ENCODE peak calls at places on chromosomes 7 and 10, in four cellular contexts. One of them, this sample, is unnamed.

GRCh38 chr7:137920637-137921473 is 74.1 kb upstream of the DGKI start:
- DNase-seq in esophagus squamous epithelium: no peak
- DNase-seq in adrenal gland: no peak
- DNase-seq in IMR-90: peak
- DNase-seq in this sample: no peak

GRCh38 chr7:151058766-151059361 is 525 bp upstream of the SLC4A2 start:
- DNase-seq in esophagus squamous epithelium: no peak
- DNase-seq in adrenal gland: no peak
- DNase-seq in IMR-90: no peak
- DNase-seq in this sample: no peak

GRCh38 chr10:34994565-34995142 is 95.5 kb downstream of the CUL2 start:
- DNase-seq in esophagus squamous epithelium: no peak
- DNase-seq in adrenal gland: peak
- DNase-seq in IMR-90: peak
- DNase-seq in this sample: peak

GRCh38 chr7:135367114-135367513 is 133.5 kb downstream of the STRA8 start:
- DNase-seq in esophagus squamous epithelium: no peak
- DNase-seq in adrenal gland: no peak
- DNase-seq in IMR-90: no peak
- DNase-seq in this sample: no peak

GRCh38 chr10:106506509-106507265 is 657.8 kb downstream of the SORCS1 start:
- DNase-seq in esophagus squamous epithelium: no peak
- DNase-seq in adrenal gland: no peak
- DNase-seq in IMR-90: peak
- DNase-seq in this sample: no peak

GRCh38 chr7:4882742-4883351 is 669 bp downstream of the RADIL start:
- DNase-seq in esophagus squamous epithelium: no peak
- DNase-seq in adrenal gland: no peak
- DNase-seq in IMR-90: no peak
- DNase-seq in this sample: no peak

GRCh38 chr7:45267262-45267661 is 109.7 kb downstream of the RAMP3 start:
- DNase-seq in esophagus squamous epithelium: no peak
- DNase-seq in adrenal gland: no peak
- DNase-seq in IMR-90: peak
- DNase-seq in this sample: no peak

GRCh38 chr7:159153511-159153910 is 8.8 kb upstream of the VIPR2 start:
- DNase-seq in esophagus squamous epithelium: no peak
- DNase-seq in adrenal gland: no peak
- DNase-seq in IMR-90: no peak
- DNase-seq in this sample: no peak

GRCh38 chr10:14060320-14061070 is 270.2 kb downstream of the FRMD4A start:
- DNase-seq in esophagus squamous epithelium: no peak
- DNase-seq in adrenal gland: no peak
- DNase-seq in IMR-90: no peak
- DNase-seq in this sample: no peak

GRCh38 chr7:155594961-155595366 is 48.6 kb upstream of the CNPY1 start:
- DNase-seq in esophagus squamous epithelium: no peak
- DNase-seq in adrenal gland: no peak
- DNase-seq in IMR-90: no peak
- DNase-seq in this sample: no peak

GRCh38 chr7:134462337-134462925 is 3.5 kb upstream of the AKR1B1 start:
- DNase-seq in esophagus squamous epithelium: no peak
- DNase-seq in adrenal gland: no peak
- DNase-seq in IMR-90: peak
- DNase-seq in this sample: no peak

GRCh38 chr7:2560175-2560695 is 1.5 kb downstream of the IQCE start:
- DNase-seq in esophagus squamous epithelium: no peak
- DNase-seq in adrenal gland: no peak
- DNase-seq in IMR-90: no peak
- DNase-seq in this sample: no peak

GRCh38 chr7:14021069-14021468 is 31.6 kb upstream of the ETV1 start:
- DNase-seq in esophagus squamous epithelium: no peak
- DNase-seq in adrenal gland: no peak
- DNase-seq in IMR-90: peak
- DNase-seq in this sample: no peak

GRCh38 chr7:42071372-42072261 is 165.4 kb downstream of the GLI3 start:
- DNase-seq in esophagus squamous epithelium: no peak
- DNase-seq in adrenal gland: peak
- DNase-seq in IMR-90: peak
- DNase-seq in this sample: no peak

GRCh38 chr10:69327463-69328345 is 49.4 kb downstream of the HK1 start:
- DNase-seq in esophagus squamous epithelium: no peak
- DNase-seq in adrenal gland: peak
- DNase-seq in IMR-90: peak
- DNase-seq in this sample: peak

GRCh38 chr7:150951181-150951520 is 27.0 kb downstream of the KCNH2 start:
- DNase-seq in esophagus squamous epithelium: no peak
- DNase-seq in adrenal gland: no peak
- DNase-seq in IMR-90: no peak
- DNase-seq in this sample: no peak

GRCh38 chr10:61897671-61898434 is 3.6 kb upstream of the ARID5B start:
- DNase-seq in esophagus squamous epithelium: no peak
- DNase-seq in adrenal gland: peak
- DNase-seq in IMR-90: peak
- DNase-seq in this sample: peak

GRCh38 chr7:18846765-18847215 is 270.6 kb downstream of the TWIST1 start:
- DNase-seq in esophagus squamous epithelium: no peak
- DNase-seq in adrenal gland: no peak
- DNase-seq in IMR-90: no peak
- DNase-seq in this sample: no peak

GRCh38 chr10:63236113-63236935 is 103.2 kb downstream of the NRBF2 start:
- DNase-seq in esophagus squamous epithelium: no peak
- DNase-seq in adrenal gland: peak
- DNase-seq in IMR-90: peak
- DNase-seq in this sample: no peak

GRCh38 chr7:153446490-153446889 is 605.7 kb upstream of the DPP6 start:
- DNase-seq in esophagus squamous epithelium: no peak
- DNase-seq in adrenal gland: no peak
- DNase-seq in IMR-90: no peak
- DNase-seq in this sample: no peak

GRCh38 chr10:124296121-124296812 is 122.5 kb downstream of the OAT start:
- DNase-seq in esophagus squamous epithelium: no peak
- DNase-seq in adrenal gland: no peak
- DNase-seq in IMR-90: no peak
- DNase-seq in this sample: peak

GRCh38 chr7:70298780-70299446 is 700.6 kb downstream of the AUTS2 start:
- DNase-seq in esophagus squamous epithelium: no peak
- DNase-seq in adrenal gland: no peak
- DNase-seq in IMR-90: no peak
- DNase-seq in this sample: no peak

GRCh38 chr7:31958216-31958615 is 112.0 kb downstream of the PDE1C start:
- DNase-seq in esophagus squamous epithelium: no peak
- DNase-seq in adrenal gland: no peak
- DNase-seq in IMR-90: peak
- DNase-seq in this sample: no peak

GRCh38 chr10:126734015-126734414 is 63.5 kb upstream of the C10orf90 start:
- DNase-seq in esophagus squamous epithelium: no peak
- DNase-seq in adrenal gland: no peak
- DNase-seq in IMR-90: peak
- DNase-seq in this sample: no peak

GRCh38 chr7:29987821-29988317 is 1.7 kb downstream of the SCRN1 start:
- DNase-seq in esophagus squamous epithelium: no peak
- DNase-seq in adrenal gland: peak
- DNase-seq in IMR-90: peak
- DNase-seq in this sample: no peak

GRCh38 chr7:115680921-115681320 is 349.6 kb downstream of the TFEC start:
- DNase-seq in esophagus squamous epithelium: no peak
- DNase-seq in adrenal gland: no peak
- DNase-seq in IMR-90: no peak
- DNase-seq in this sample: no peak

GRCh38 chr10:133126431-133127290 is 33.4 kb upstream of the KNDC1 start:
- DNase-seq in esophagus squamous epithelium: no peak
- DNase-seq in adrenal gland: no peak
- DNase-seq in IMR-90: no peak
- DNase-seq in this sample: peak

GRCh38 chr10:119025336-119025735 is 4.2 kb upstream of the NANOS1 start:
- DNase-seq in esophagus squamous epithelium: no peak
- DNase-seq in adrenal gland: peak
- DNase-seq in IMR-90: peak
- DNase-seq in this sample: no peak

GRCh38 chr10:92751827-92752226 is 62.1 kb downstream of the HHEX start:
- DNase-seq in esophagus squamous epithelium: no peak
- DNase-seq in adrenal gland: no peak
- DNase-seq in IMR-90: no peak
- DNase-seq in this sample: no peak

GRCh38 chr10:96271017-96271815 is at the start of gene BLNK:
- DNase-seq in esophagus squamous epithelium: peak
- DNase-seq in adrenal gland: peak
- DNase-seq in IMR-90: peak
- DNase-seq in this sample: no peak

GRCh38 chr7:104160375-104160774 is 47.4 kb downstream of the ORC5 start:
- DNase-seq in esophagus squamous epithelium: no peak
- DNase-seq in adrenal gland: no peak
- DNase-seq in IMR-90: peak
- DNase-seq in this sample: no peak

DNA sequence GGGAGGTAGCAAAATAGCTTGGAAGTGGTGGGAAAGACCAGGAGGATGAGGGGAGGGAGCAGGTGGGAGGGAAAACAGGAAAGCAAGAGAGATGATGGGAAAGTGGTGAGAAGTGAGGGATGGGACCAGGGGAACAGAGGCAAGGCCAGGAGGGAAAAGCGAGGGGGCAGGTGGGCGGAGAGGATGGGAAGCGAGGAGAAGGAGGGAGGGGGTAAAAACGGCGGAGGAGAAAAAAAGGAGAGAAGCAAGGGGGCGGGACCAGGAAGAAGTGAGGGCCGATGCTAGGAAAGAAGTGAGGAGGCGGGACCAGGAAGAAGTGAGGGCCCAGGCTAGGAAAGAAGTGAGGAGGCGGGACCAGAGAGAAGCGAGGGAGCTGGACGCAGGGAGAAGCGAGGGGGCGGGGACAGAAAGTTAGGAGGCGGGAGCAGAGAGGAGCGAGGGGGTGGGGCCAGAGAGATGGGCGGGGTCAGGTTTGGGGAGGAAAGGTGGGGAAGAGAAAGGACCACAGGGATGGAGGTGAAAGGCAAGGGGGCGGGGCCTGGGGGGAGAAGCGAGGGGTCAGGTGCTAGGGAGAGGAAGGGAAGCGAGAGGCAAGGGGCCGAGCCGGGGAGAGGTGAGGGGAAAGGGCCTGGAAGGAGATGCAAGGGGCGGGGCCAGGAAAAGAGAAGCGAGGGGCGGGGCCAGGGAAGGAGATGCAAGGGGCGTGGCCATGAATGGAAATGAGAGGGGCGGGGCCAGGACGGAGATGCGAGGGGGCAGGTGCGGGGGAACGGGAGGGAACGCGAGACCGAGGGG is 984 bp downstream of the SMURF1 start:
- DNase-seq in esophagus squamous epithelium: peak
- DNase-seq in adrenal gland: peak
- DNase-seq in IMR-90: peak
- DNase-seq in this sample: peak
- TF ChIP-seq POLR2A in esophagus squamous epithelium: no peak
- TF ChIP-seq POLR2A in adrenal gland: no peak
- TF ChIP-seq POLR2A in IMR-90: no peak
- TF ChIP-seq POLR2A in this sample: peak

GRCh38 chr10:127993281-127993680 is 86.4 kb downstream of the PTPRE start:
- DNase-seq in esophagus squamous epithelium: no peak
- DNase-seq in adrenal gland: no peak
- DNase-seq in IMR-90: no peak
- DNase-seq in this sample: no peak

GRCh38 chr10:127992376-127992775 is 85.5 kb downstream of the PTPRE start:
- DNase-seq in esophagus squamous epithelium: no peak
- DNase-seq in adrenal gland: no peak
- DNase-seq in IMR-90: no peak
- DNase-seq in this sample: no peak

GRCh38 chr10:127989481-127989964 is 82.6 kb downstream of the PTPRE start:
- DNase-seq in esophagus squamous epithelium: no peak
- DNase-seq in adrenal gland: peak
- DNase-seq in IMR-90: no peak
- DNase-seq in this sample: no peak

GRCh38 chr10:127991543-127992255 is 84.8 kb downstream of the PTPRE start:
- DNase-seq in esophagus squamous epithelium: no peak
- DNase-seq in adrenal gland: no peak
- DNase-seq in IMR-90: no peak
- DNase-seq in this sample: no peak

GRCh38 chr10:127990846-127991542 is 84.1 kb downstream of the PTPRE start:
- DNase-seq in esophagus squamous epithelium: no peak
- DNase-seq in adrenal gland: no peak
- DNase-seq in IMR-90: peak
- DNase-seq in this sample: no peak
- H3K4me3 ChIP-seq in esophagus squamous epithelium: no peak
- H3K4me3 ChIP-seq in adrenal gland: no peak
- H3K4me3 ChIP-seq in IMR-90: no peak
- H3K4me3 ChIP-seq in this sample: no peak

GRCh38 chr10:32982911-32983310 is 24.9 kb upstream of the ITGB1 start:
- DNase-seq in esophagus squamous epithelium: no peak
- DNase-seq in adrenal gland: no peak
- DNase-seq in IMR-90: peak
- DNase-seq in this sample: no peak

GRCh38 chr10:32980558-32981468 is 22.8 kb upstream of the ITGB1 start:
- DNase-seq in esophagus squamous epithelium: peak
- DNase-seq in adrenal gland: peak
- DNase-seq in IMR-90: peak
- DNase-seq in this sample: peak

GRCh38 chr10:32982293-32982709 is 24.3 kb upstream of the ITGB1 start:
- DNase-seq in esophagus squamous epithelium: no peak
- DNase-seq in adrenal gland: no peak
- DNase-seq in IMR-90: peak
- DNase-seq in this sample: no peak

GRCh38 chr10:32980242-32980557 is 22.2 kb upstream of the ITGB1 start:
- DNase-seq in esophagus squamous epithelium: no peak
- DNase-seq in adrenal gland: no peak
- DNase-seq in IMR-90: no peak
- DNase-seq in this sample: no peak

GRCh38 chr10:32981760-32982159 is 23.7 kb upstream of the ITGB1 start:
- DNase-seq in esophagus squamous epithelium: no peak
- DNase-seq in adrenal gland: peak
- DNase-seq in IMR-90: peak
- DNase-seq in this sample: no peak
- TF ChIP-seq POLR2A in esophagus squamous epithelium: no peak
- TF ChIP-seq POLR2A in adrenal gland: no peak
- TF ChIP-seq POLR2A in IMR-90: peak
- TF ChIP-seq POLR2A in this sample: no peak

DNA sequence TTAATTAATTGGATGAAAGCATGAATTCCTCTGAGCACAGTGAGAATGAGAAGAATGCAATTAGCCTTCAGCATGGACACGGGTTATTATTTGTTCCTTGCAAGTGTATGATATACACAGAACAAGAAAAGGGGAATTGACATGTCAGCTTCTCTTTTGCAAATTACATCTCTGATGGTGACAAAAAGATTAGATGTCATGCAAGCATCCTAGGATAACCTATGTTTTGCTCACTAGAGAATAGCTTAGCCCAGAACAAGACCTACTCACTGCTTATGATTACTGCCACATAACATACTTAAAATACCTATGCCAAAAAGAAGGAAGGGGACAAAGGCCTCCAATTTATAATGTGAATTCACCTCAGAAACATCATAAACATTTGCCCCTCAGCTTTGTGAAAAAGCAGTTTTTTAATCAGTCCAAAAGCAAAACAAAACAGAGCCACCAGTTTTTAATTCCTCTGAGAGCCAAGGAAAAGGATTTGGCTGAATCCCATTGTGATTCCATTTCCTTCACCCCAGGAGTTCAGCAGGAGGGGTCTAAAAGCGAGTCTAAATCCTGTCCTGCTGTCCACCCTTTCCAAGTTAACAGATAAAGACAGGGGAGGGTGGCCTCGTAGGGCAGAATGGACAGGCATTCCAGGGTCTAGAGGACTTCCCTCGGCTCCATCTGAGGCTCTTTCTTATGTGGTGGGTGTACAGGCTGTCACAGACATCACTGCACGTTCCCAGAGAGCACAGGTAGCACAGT is 120.1 kb downstream of the ABLIM1 start:
- DNase-seq in esophagus squamous epithelium: no peak
- DNase-seq in adrenal gland: no peak
- DNase-seq in IMR-90: no peak
- DNase-seq in this sample: no peak
- H3K4me3 ChIP-seq in esophagus squamous epithelium: no peak
- H3K4me3 ChIP-seq in adrenal gland: no peak
- H3K4me3 ChIP-seq in IMR-90: no peak
- H3K4me3 ChIP-seq in this sample: no peak